ENCODE peak calls at places on chromosomes 7 and 10, in four cellular contexts. W is mesothelial cell of epicardium, Z is right atrium auricular region, R is lower leg skin. J is an unnamed sample.

GRCh38 chr10:91541481-91541880 is 91.4 kb downstream of the PPP1R3C start:
- DNase-seq in W (no peak), Z (no peak), R (no peak), J (no peak)

GRCh38 chr7:135233570-135233969 is at the start of gene STRA8:
- DNase-seq in W (no peak), Z (no peak), R (no peak), J (peak)

GRCh38 chr10:49700997-49701396 is 21.5 kb downstream of the C10orf53 start:
- DNase-seq in W (no peak), Z (no peak), R (no peak), J (no peak)

GRCh38 chr7:141133646-141134045 is 59.8 kb downstream of the TMEM178B start:
- DNase-seq in W (no peak), Z (no peak), R (no peak), J (no peak)

GRCh38 chr7:64883113-64883905 is 19.8 kb upstream of the ZNF273 start:
- DNase-seq in W (no peak), Z (peak), R (peak), J (peak)

GRCh38 chr7:102285541-102286236 is 979 bp upstream of the SH2B2 start:
- DNase-seq in W (no peak), Z (no peak), R (no peak), J (no peak)

GRCh38 chr10:91406322-91406721 is 3.8 kb upstream of the HECTD2 start:
- DNase-seq in W (no peak), Z (no peak), R (no peak), J (no peak)

GRCh38 chr7:45909576-45909975 is 11.5 kb downstream of the IGFBP3 start:
- DNase-seq in W (no peak), Z (no peak), R (no peak), J (no peak)

GRCh38 chr7:85068796-85069195 is 118.1 kb downstream of the SEMA3D start:
- DNase-seq in W (no peak), Z (no peak), R (no peak), J (no peak)

GRCh38 chr10:63197304-63198092 is 64.4 kb downstream of the NRBF2 start:
- DNase-seq in W (no peak), Z (no peak), R (no peak), J (no peak)

GRCh38 chr7:5636914-5637313 is 144.5 kb downstream of the RNF216 start:
- DNase-seq in W (peak), Z (peak), R (peak), J (peak)

GRCh38 chr10:47140752-47141348 is 159.1 kb upstream of the GDF10 start:
- DNase-seq in W (no peak), Z (no peak), R (no peak), J (no peak)

GRCh38 chr7:45985902-45986301 is 64.8 kb upstream of the IGFBP3 start:
- DNase-seq in W (no peak), Z (no peak), R (no peak), J (no peak)

GRCh38 chr7:135197343-135197742 is 14.0 kb downstream of the WDR91 start:
- DNase-seq in W (no peak), Z (peak), R (no peak), J (no peak)

GRCh38 chr7:130963349-130963748 is 229.3 kb upstream of the KLF14 start:
- DNase-seq in W (no peak), Z (no peak), R (no peak), J (no peak)

GRCh38 chr7:12370249-12370648 is 33.4 kb downstream of the VWDE start:
- DNase-seq in W (no peak), Z (no peak), R (no peak), J (no peak)

GRCh38 chr7:2138146-2138765 is 94.5 kb downstream of the MAD1L1 start:
- DNase-seq in W (no peak), Z (no peak), R (no peak), J (no peak)

GRCh38 chr7:42202601-42203000 is 34.4 kb downstream of the GLI3 start:
- DNase-seq in W (no peak), Z (no peak), R (no peak), J (no peak)

GRCh38 chr10:17617031-17617911 is at the start of gene HACD1:
- DNase-seq in W (peak), Z (peak), R (no peak), J (peak)

GRCh38 chr7:985915-986741 is 3.1 kb downstream of the CYP2W1 start:
- DNase-seq in W (no peak), Z (no peak), R (no peak), J (no peak)

GRCh38 chr10:71326464-71326881 is 7.4 kb downstream of the SLC29A3 start:
- DNase-seq in W (no peak), Z (no peak), R (no peak), J (no peak)

GRCh38 chr10:10209152-10209551 is 808.5 kb upstream of the CELF2 start:
- DNase-seq in W (no peak), Z (peak), R (peak), J (no peak)

GRCh38 chr7:108824840-108825540 is 255.3 kb downstream of the DNAJB9 start:
- DNase-seq in W (no peak), Z (peak), R (no peak), J (no peak)

GRCh38 chr10:14681305-14681704 is 93.4 kb downstream of the FAM107B start:
- DNase-seq in W (no peak), Z (no peak), R (no peak), J (no peak)

GRCh38 chr10:34280599-34281374 is 534.3 kb downstream of the PARD3 start:
- DNase-seq in W (no peak), Z (no peak), R (peak), J (no peak)

GRCh38 chr7:107810626-107811025 is 7.6 kb upstream of the SLC26A3 start:
- DNase-seq in W (no peak), Z (no peak), R (no peak), J (no peak)

GRCh38 chr10:90822508-90822907 is 35.3 kb downstream of the HTR7 start:
- DNase-seq in W (no peak), Z (no peak), R (no peak), J (peak)

GRCh38 chr7:6248581-6248980 is 23.8 kb downstream of the CYTH3 start:
- DNase-seq in W (no peak), Z (no peak), R (no peak), J (no peak)

GRCh38 chr10:84348431-84348830 is 20.0 kb downstream of the CCSER2 start:
- DNase-seq in W (no peak), Z (no peak), R (no peak), J (no peak)

GRCh38 chr10:9636206-9636605 is 1381.5 kb upstream of the CELF2 start:
- DNase-seq in W (no peak), Z (no peak), R (no peak), J (no peak)

GRCh38 chr7:98968621-98969020 is 90.3 kb downstream of the TRRAP start:
- DNase-seq in W (no peak), Z (no peak), R (peak), J (no peak)

GRCh38 chr7:46675456-46675855 is 754.4 kb upstream of the IGFBP3 start:
- DNase-seq in W (no peak), Z (no peak), R (no peak), J (no peak)

GRCh38 chr7:20076835-20077234 is 140.3 kb downstream of the MACC1 start:
- DNase-seq in W (no peak), Z (no peak), R (no peak), J (no peak)

GRCh38 chr10:30970760-30971460 is 60.8 kb downstream of the ZNF438 start:
- DNase-seq in W (no peak), Z (no peak), R (peak), J (no peak)

GRCh38 chr10:118800920-118801319 is 46.1 kb upstream of the CACUL1 start:
- DNase-seq in W (no peak), Z (no peak), R (peak), J (no peak)

GRCh38 chr10:103564799-103565365 is 71.4 kb downstream of the NEURL1 start:
- DNase-seq in W (no peak), Z (no peak), R (no peak), J (no peak)

GRCh38 chr7:67842571-67842970 is 845.9 kb downstream of the TYW1 start:
- DNase-seq in W (no peak), Z (no peak), R (no peak), J (no peak)

GRCh38 chr10:606767-607544 is 82.5 kb downstream of the DIP2C start:
- DNase-seq in W (no peak), Z (no peak), R (no peak), J (no peak)

GRCh38 chr7:21844742-21845141 is 101.0 kb downstream of the CDCA7L start:
- DNase-seq in W (no peak), Z (no peak), R (no peak), J (no peak)

GRCh38 chr10:113612154-113612553 is 51.7 kb downstream of the NRAP start:
- DNase-seq in W (no peak), Z (no peak), R (no peak), J (no peak)

GRCh38 chr10:113613427-113613826 is 50.4 kb downstream of the NRAP start:
- DNase-seq in W (no peak), Z (no peak), R (no peak), J (no peak)

GRCh38 chr10:113616244-113617074 is 47.4 kb downstream of the NRAP start:
- DNase-seq in W (no peak), Z (no peak), R (no peak), J (no peak)

GRCh38 chr10:113614304-113614703 is 49.5 kb downstream of the NRAP start:
- DNase-seq in W (no peak), Z (no peak), R (no peak), J (no peak)

DNA sequence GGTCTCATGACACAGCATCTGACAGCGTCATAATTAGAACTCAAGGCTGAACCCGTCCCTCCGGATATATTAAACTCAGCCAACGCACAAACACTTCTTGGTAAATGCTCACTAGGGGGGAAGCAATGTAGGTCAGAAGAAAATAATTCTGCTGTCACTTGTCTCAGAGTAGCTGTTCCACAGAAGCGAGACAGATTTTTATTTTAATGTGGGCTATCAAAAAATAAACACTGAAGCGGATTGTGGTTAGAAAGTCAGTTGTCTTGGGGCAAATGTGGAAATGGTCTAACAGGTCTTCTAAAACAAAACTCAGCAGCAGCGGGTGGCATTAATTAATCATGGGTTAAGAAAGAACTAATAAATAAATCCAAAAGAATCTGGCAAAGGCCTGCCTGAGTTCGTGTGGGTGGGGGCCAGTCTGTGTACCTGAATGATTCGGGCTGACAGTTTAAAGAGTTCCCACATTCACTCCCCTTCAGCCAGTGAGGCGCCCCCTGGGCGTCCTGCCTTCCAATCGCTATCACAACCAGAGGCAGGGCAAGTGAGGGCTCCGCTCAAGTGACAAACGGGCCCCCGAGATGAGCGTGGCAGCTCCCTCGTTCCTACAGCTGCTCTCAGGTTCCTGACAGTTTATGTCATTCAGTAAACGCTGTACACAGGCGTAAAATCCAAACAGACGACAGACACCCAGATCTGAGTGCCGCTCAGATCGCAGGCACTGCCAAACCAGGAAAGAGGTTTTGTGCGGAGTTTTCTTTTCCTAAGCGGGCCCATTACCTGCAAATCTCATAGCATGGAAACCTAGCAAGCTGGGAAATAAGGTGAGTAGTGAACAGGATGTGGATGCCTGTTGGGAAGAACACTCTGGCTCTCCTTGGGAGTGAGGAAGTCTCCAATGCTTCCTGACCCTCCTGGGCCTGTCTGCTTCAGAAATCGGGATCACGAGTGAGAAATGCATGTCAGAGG is 52.9 kb downstream of the NRAP start:
- DNase-seq in W (no peak), Z (no peak), R (no peak), J (no peak)
- TF ChIP-seq CTCF in W (no peak), Z (no peak), R (no peak), J (no peak)

GRCh38 chr10:69406816-69407580 is 9.7 kb downstream of the TACR2 start:
- DNase-seq in W (no peak), Z (no peak), R (no peak), J (no peak)

GRCh38 chr10:69406302-69406811 is 10.4 kb downstream of the TACR2 start:
- DNase-seq in W (no peak), Z (no peak), R (no peak), J (no peak)

GRCh38 chr10:69409176-69409495 is 7.6 kb downstream of the TACR2 start:
- DNase-seq in W (no peak), Z (no peak), R (no peak), J (no peak)

GRCh38 chr10:69408318-69409175 is 8.2 kb downstream of the TACR2 start:
- DNase-seq in W (peak), Z (peak), R (peak), J (peak)

GRCh38 chr10:69407621-69408301 is 9.0 kb downstream of the TACR2 start:
- DNase-seq in W (no peak), Z (no peak), R (no peak), J (no peak)
- TF ChIP-seq CTCF in W (no peak), Z (peak), R (no peak), J (peak)

GRCh38 chr10:102120142-102120986 is at the start of gene LDB1:
- DNase-seq in W (peak), Z (peak), R (peak), J (peak)

GRCh38 chr10:102122450-102122849 is 2.3 kb upstream of the LDB1 start:
- DNase-seq in W (no peak), Z (no peak), R (no peak), J (no peak)

GRCh38 chr10:102123223-102123622 is 3.1 kb upstream of the LDB1 start:
- DNase-seq in W (no peak), Z (no peak), R (no peak), J (no peak)

GRCh38 chr10:102120987-102121738 is 995 bp upstream of the LDB1 start:
- DNase-seq in W (no peak), Z (peak), R (peak), J (no peak)

DNA sequence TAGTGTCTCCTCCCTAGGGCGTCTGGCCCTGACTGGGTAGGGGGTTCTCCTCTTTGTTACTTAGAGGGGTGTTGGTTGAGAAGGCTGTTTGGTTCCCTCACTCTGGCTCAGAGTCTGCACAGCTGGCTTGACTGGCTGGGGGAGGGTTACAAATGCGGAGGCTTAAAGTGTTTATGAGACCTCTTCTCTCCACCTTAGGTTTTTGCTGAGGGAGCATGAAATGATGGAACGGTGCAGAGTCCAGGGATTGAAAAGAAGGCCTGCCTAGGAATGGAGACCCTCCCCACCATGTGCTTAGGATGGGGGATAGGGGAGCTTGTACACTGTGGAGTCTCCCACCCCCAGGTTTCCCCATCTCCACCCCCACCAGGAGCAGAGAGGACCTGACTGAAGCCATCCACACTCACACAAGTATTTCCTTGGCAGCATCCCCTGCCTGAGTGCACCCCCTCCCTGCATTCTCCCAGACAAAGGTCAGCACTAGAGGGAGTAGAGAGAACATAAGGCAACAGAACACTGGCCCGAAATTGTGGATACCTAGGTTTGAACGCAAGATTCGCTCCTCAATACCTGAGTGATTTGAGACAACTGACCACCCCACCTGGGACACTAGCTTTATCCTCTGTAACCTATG is 1.7 kb upstream of the LDB1 start:
- DNase-seq in W (no peak), Z (no peak), R (no peak), J (no peak)
- TF ChIP-seq CTCF in W (no peak), Z (peak), R (no peak), J (no peak)

DNA sequence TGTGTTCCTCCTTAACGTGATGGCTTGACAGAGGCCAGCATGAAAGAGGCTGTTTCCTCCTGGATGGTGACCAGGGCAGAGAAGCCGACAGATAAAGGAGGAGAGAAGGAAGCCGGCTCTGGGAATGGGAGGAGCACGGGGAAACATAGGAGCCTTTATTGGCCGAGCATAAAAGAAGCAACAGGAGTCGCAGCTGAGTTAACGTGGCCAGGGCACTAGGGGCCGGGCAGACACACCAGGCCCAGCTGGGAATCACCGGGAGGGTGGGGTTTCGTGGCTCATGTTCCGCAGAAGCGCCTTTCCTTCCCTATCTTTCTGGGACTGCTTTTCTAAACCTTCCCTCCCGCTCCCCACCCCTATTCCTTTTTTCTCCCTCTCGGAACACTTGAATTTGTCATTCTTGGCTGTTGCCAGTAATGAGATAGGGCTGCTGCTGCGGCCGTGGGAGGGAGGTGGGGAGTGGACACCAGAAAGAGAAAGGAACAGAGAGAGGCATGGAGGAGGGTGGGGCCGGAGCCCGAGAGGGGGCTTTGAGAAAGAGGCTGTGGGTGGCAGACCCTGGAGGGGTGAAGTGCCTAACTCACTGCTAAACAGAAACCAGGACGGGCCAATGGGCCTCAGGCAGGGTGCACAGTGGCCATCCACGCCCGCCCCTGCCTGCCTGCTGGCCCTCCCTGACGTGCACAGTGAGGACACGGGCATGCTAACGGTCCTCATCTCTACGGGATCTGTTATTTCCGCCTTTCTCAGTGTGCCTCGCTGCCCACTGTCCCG is 65.2 kb downstream of the COL13A1 start:
- DNase-seq in W (no peak), Z (peak), R (no peak), J (no peak)
- TF ChIP-seq CTCF in W (no peak), Z (no peak), R (no peak), J (no peak)

DNA sequence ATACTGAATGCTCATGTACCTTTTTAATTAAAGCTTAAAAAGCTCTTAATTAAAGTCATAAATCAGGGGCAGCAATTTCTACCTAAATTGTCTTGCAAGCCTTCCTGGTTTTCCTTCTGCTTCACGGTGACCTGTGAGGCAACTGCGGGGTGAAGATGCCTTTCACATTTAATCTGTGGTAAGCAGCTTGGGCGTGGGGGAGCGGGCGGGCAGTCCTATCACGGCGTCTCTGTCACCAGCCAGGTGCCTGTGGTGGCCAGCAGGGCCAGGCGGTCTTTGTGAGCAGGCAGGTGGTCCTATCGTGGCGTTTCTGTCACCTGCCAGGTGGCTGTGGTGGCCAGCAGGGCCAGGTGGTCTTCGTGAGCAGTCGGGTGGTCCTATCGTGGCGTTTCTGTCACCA is 269.2 kb upstream of the PPP2R2D start:
- DNase-seq in W (no peak), Z (no peak), R (no peak), J (no peak)
- TF ChIP-seq CTCF in W (no peak), Z (no peak), R (no peak), J (no peak)

DNA sequence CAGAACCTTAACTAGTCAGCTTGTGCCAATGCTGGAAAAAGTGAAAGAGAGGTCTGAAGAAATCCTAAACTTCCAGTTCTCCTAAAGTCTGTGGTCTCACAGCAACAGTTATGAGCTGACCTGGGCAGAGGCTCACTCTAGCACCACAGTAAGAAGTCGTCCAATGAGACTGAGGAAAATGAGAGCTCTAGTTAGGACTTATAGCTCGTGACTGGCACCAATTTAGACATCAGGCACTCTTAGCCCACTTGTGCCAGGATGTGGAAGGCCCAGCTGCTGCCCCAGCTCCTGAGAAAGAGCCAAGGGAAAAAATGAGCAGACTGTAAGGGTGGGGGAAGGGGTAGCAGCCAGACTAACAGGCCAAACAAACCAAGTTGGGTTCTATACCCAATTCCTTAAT is 7.6 kb downstream of the MMS19 start:
- DNase-seq in W (no peak), Z (peak), R (no peak), J (no peak)
- TF ChIP-seq CTCF in W (no peak), Z (no peak), R (no peak), J (no peak)

J was measured in osteocyte.